ENCODE peak calls at places on chromosomes 5 and 9, in seven cellular contexts. J, F, Z, E, A, T and X are unnamed samples. For H3K4me1, the result is how much of the 10 kb centered on the place peaks cover.

GRCh38 chr5:71905804-71906711 is 187.0 kb downstream of the CARTPT start:
- DNase-seq in E (no peak), Z (no peak), F (no peak), A (no peak), T (no peak), J (no peak), X (peak)

GRCh38 chr9:125965421-125965820 is 218.2 kb downstream of the PBX3 start:
- DNase-seq in J (no peak), E (no peak), A (no peak), F (no peak), Z (no peak), T (no peak), X (no peak)

GRCh38 chr5:173498871-173499470 is 117.5 kb downstream of the BOD1 start:
- DNase-seq in J (no peak), T (no peak), F (no peak), A (no peak), Z (peak), E (no peak), X (no peak)

GRCh38 chr5:128412145-128412930 is 125.7 kb downstream of the FBN2 start:
- DNase-seq in J (no peak), F (no peak), Z (no peak), T (no peak), A (no peak), E (no peak), X (no peak)

GRCh38 chr5:79133121-79133656 is 21.6 kb downstream of the BHMT start:
- DNase-seq in F (peak), Z (peak), E (no peak), J (peak), T (peak), A (no peak), X (peak)

GRCh38 chr9:21095561-21095960 is 17.8 kb upstream of the IFNB1 start:
- DNase-seq in J (no peak), A (no peak), T (no peak), E (no peak), F (no peak), Z (no peak), X (no peak)

GRCh38 chr5:127515693-127516440 is 1.6 kb upstream of the PRRC1 start:
- DNase-seq in J (no peak), A (no peak), F (no peak), Z (peak), T (no peak), E (no peak), X (no peak)

GRCh38 chr5:150114102-150114641 is 27.8 kb upstream of the CSF1R start:
- DNase-seq in E (no peak), F (no peak), A (no peak), Z (no peak), T (peak), J (no peak), X (no peak)

GRCh38 chr5:136023935-136024645 is 4.7 kb upstream of the TGFBI start:
- DNase-seq in Z (no peak), F (no peak), E (no peak), J (no peak), A (no peak), T (no peak), X (no peak)

GRCh38 chr5:144352318-144352717 is 181.6 kb downstream of the KCTD16 start:
- DNase-seq in E (no peak), T (no peak), J (no peak), A (no peak), Z (no peak), F (no peak), X (no peak)

GRCh38 chr5:119537704-119538103 is 85.4 kb downstream of the HSD17B4 start:
- DNase-seq in E (peak), Z (no peak), A (peak), T (no peak), F (no peak), J (peak), X (peak)

GRCh38 chr5:76690704-76691469 is 25.0 kb upstream of the F2R start:
- DNase-seq in A (no peak), Z (peak), F (no peak), T (no peak), J (peak), E (no peak), X (peak)

GRCh38 chr9:35616681-35617459 is 1.3 kb downstream of the CD72 start:
- DNase-seq in J (no peak), T (peak), Z (no peak), F (no peak), A (no peak), E (no peak), X (peak)

GRCh38 chr5:39102684-39103155 is 28.5 kb upstream of the RICTOR start:
- DNase-seq in A (no peak), F (no peak), T (no peak), Z (peak), J (peak), E (no peak), X (no peak)

GRCh38 chr9:114484854-114485443 is 20.3 kb downstream of the WHRN start:
- DNase-seq in Z (no peak), F (peak), T (peak), E (no peak), J (peak), A (peak), X (no peak)

GRCh38 chr5:61280205-61280604 is 51.9 kb upstream of the ZSWIM6 start:
- DNase-seq in J (no peak), Z (no peak), F (peak), A (no peak), T (no peak), E (no peak), X (peak)

GRCh38 chr5:113325054-113325453 is 109.7 kb downstream of the TSSK1B start:
- DNase-seq in J (no peak), T (no peak), E (no peak), Z (no peak), F (no peak), A (no peak), X (peak)

GRCh38 chr5:61674403-61674802 is 342.3 kb downstream of the ZSWIM6 start:
- DNase-seq in E (no peak), T (no peak), F (no peak), J (no peak), Z (no peak), A (no peak), X (no peak)

GRCh38 chr9:68577778-68578591 is 37.3 kb upstream of the TMEM252 start:
- DNase-seq in J (no peak), E (no peak), Z (no peak), F (no peak), A (peak), T (no peak), X (no peak)

GRCh38 chr9:125203259-125203658 is 2.9 kb downstream of the RABEPK start:
- DNase-seq in Z (peak), E (no peak), T (no peak), F (no peak), A (no peak), J (peak), X (no peak)

GRCh38 chr9:137631608-137632431 is 13.0 kb downstream of the EHMT1 start:
- DNase-seq in F (no peak), A (no peak), Z (no peak), J (no peak), E (no peak), T (no peak), X (no peak)
- H3K4me1 ChIP-seq in F (under half), A (under half), Z (under half), J (under half), E (under half), T (under half), X (under half)

DNA sequence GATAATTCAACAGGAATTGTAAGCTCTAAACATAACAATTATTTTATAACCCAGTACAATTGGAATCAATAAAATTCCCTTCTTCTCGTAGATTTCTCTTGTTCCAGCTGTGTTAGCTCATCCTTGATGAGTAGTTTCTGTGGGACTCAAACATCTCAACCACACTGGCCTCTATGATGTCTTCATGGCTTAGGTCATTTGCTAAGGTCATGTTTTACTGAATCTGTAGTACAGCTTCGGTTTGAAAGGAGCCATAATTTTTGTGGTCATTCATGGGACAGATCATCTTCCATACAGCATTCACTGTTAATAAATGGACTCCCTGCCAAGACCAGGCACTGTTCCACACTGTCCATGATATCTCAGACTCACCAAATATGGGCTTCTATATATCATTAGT is 369.0 kb upstream of the RFX3 start:
- DNase-seq in T (no peak), F (no peak), Z (no peak), E (no peak), J (no peak), A (no peak), X (no peak)
- TF ChIP-seq MAX in T (no peak), F (no peak), Z (no peak), E (no peak), J (no peak), A (no peak), X (no peak)

DNA sequence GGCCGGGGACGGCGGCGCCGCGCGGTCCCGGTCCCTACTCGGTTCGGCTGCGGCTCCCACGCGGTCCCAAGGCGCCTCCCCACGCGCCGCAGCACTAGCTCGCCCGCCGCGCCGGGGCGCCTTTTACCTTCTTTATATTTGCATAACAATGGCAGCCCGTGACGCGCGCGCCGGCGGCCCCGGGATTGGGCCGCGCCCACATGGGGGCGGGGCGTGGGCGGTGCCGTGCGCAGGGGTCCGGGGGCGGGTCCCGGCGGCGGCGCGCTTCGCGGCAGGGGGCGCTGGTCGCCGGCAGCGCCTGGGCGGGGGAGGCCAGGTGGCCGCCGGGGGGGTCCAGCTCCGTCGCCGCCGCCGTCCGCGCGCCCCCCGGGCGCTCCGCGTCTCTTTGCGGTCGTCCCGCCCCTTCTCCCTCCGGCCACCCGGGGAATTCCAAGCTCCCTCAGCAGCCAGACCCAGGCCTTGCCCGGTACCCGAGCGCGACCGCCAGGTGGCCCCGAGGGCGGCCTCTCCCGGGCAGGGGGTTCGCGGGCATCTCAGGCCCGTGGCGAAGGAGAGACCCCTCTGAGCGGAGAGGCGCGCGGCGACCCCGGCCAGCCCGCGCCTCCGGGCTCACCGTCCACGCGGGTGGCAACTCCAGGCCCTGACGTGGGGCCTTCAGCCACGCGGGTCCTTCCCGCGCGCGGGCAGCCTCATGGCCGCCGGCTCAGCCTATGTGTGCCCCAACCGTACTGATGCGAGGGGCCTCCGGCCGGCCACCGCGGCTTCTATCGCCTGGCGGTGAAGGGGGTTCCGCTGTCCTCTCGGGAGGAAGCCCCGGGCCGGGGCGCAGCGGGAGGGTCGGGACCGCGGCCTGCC is at the start of gene NRARP:
- DNase-seq in J (peak), F (peak), E (no peak), A (no peak), T (peak), Z (no peak), X (peak)
- TF ChIP-seq POLR2A in J (peak), F (peak), E (peak), A (peak), T (peak), Z (no peak), X (peak)

DNA sequence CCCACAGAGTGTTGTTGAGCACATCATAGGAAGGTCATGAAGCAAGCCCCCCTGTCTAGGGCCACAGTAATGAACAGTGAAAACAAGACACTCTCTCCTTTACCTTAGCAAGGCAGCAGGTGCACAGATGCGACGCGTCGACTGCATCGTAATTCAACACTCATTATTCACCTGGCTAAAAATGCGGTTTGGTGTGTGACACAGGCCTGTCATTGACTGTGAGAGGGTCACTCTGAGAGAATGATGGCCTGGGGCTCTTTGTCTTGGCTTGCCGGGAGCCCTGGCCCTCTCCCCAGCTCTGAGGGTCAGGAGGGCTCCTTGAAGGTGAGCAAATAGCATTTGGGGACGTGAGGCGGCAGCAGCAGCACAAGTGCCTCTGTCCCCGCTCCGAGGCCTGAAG is 46.8 kb downstream of the SHB start:
- DNase-seq in A (no peak), J (no peak), Z (no peak), T (no peak), E (no peak), F (no peak), X (no peak)
- H3K4me1 ChIP-seq in A (under half), J (half or more), Z (half or more), T (under half), E (half or more), F (half or more), X (half or more)

GRCh38 chr9:81634437-81634836 is 54.9 kb downstream of the TLE1 start:
- DNase-seq in A (no peak), T (no peak), Z (peak), J (peak), E (no peak), F (no peak), X (no peak)

GRCh38 chr9:81633952-81634421 is 55.4 kb downstream of the TLE1 start:
- DNase-seq in F (no peak), J (peak), A (no peak), T (no peak), Z (peak), E (no peak), X (no peak)

GRCh38 chr9:81635526-81636279 is 53.6 kb downstream of the TLE1 start:
- DNase-seq in Z (no peak), F (no peak), T (no peak), J (no peak), E (no peak), A (no peak), X (no peak)

GRCh38 chr9:81636280-81636653 is 53.1 kb downstream of the TLE1 start:
- DNase-seq in Z (no peak), F (no peak), A (no peak), J (no peak), T (no peak), E (no peak), X (no peak)

DNA sequence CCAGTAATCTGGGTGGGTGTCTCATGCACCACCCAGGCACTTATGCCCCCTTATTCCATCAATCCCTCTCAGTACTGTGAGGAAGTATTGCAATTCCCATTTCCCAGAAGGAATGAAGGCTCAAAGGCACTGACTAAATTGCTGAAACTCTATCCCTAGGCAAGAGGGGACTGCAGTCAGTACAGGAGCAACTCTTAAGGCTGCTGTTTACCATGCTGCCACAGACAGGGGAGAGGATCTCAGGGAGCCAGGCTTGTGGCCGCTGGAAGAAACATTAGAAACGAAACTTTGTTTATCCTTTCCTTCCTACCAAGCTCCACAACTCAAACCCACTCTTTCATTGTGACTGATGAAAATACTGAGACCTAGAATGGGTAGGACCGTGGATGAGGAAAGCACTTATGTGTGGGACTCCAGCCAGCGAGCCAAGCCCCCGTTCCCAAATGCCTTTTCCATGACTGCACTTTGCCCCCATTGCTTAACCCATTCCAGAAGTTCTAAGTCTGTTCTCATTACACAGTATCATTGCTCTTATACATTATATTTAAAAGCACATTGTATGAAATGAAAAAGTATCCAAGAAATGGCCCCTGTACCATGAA is 54.3 kb downstream of the TLE1 start:
- DNase-seq in E (no peak), A (no peak), T (no peak), F (no peak), Z (peak), J (peak), X (no peak)
- TF ChIP-seq MAX in E (no peak), A (no peak), T (no peak), F (no peak), Z (no peak), J (peak), X (no peak)

DNA sequence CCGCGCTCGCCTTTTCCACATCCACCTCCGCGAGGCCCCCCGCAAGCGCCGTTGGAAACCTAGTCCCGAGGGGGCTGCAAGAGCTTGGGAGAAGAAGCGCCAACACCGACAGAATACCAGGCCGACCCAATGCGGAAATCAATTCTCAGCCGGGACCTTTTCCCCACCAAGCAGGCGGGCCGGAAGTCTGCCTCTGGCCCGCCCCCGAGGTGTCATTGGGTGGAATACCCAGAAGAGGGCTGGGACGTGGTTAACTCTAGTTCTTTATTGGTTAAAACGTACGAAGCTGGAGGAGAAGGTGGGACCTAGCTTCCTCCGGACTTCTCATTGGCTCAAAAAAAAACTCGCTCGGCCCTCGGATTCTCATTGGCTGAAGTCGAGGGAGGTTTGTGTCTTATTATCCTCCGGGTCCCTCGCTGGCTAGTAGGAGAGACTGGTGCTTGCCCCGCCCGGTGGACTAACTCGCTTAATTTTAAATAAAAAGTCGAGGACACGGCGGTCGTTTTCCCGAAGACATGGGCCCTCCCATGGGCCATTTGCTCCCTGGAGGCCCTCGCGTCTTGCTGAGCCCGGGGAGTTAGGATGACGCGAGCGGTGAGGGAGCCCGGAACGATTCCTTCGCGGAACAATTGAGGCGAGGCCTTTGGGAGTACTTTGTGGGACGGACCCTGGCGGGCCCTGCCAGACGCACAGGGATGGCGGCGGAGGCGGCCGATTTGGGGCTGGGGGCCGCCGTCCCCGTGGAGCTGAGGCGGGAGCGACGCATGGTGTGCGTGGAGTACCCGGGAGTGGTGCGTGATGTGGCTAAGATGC is at the start of gene GTF3C5:
- DNase-seq in J (peak), T (peak), E (peak), A (peak), F (peak), Z (peak), X (peak)
- TF ChIP-seq POLR2A in J (peak), T (peak), E (peak), A (peak), F (peak), Z (peak), X (peak)